ENCODE peak calls at places on chromosomes 6 and 20, in five cellular contexts. N, H, L, J and W are unnamed samples.

GRCh38 chr6:123288649-123289048 is 292.6 kb downstream of the CLVS2 start:
- DNase-seq in L (no peak), J (no peak), N (no peak), H (no peak), W (no peak)

GRCh38 chr20:10784337-10785183 is 110.8 kb upstream of the JAG1 start:
- DNase-seq in L (no peak), H (no peak), J (no peak), N (no peak), W (no peak)

GRCh38 chr6:99802396-99803031 is 191.5 kb downstream of the MCHR2 start:
- DNase-seq in L (no peak), N (no peak), J (no peak), H (no peak), W (no peak)

GRCh38 chr20:49132995-49133451 is 55.1 kb downstream of the STAU1 start:
- DNase-seq in N (no peak), L (peak; percentile 62), H (peak; percentile 50), J (no peak), W (peak; percentile 22)

GRCh38 chr6:89944826-89945407 is 50.6 kb downstream of the GJA10 start:
- DNase-seq in H (peak; percentile 22), L (no peak), N (no peak), J (no peak), W (no peak)

GRCh38 chr6:37303891-37304503 is 46.1 kb upstream of the TMEM217 start:
- DNase-seq in N (no peak), J (no peak), L (peak; percentile 50), H (no peak), W (peak; percentile 28)

GRCh38 chr20:50346372-50347347 is 156.0 kb downstream of the CEBPB start:
- DNase-seq in L (no peak), N (no peak), H (no peak), J (peak; percentile 94), W (peak; percentile 83)

GRCh38 chr20:36754656-36755222 is 8.8 kb upstream of the NDRG3 start:
- DNase-seq in L (peak; percentile 49), N (peak; percentile 10), J (no peak), H (peak; percentile 43), W (peak; percentile 49)

GRCh38 chr6:90079555-90080490 is 185.6 kb downstream of the GJA10 start:
- DNase-seq in H (peak; percentile 14), L (no peak), N (no peak), J (no peak), W (no peak)

GRCh38 chr6:107489636-107490567 is at the start of gene SOBP:
- DNase-seq in N (peak; percentile 16), L (peak; percentile 68), J (peak; percentile 87), H (no peak), W (no peak)

GRCh38 chr6:3351105-3351676 is 92.4 kb downstream of the PSMG4 start:
- DNase-seq in J (no peak), N (no peak), L (no peak), H (no peak), W (no peak)

GRCh38 chr6:99612551-99613397 is 6.1 kb downstream of the PRDM13 start:
- DNase-seq in L (no peak), N (no peak), H (no peak), J (peak; percentile 32), W (no peak)

GRCh38 chr6:62283828-62284411 is 2.1 kb downstream of the KHDRBS2 start:
- DNase-seq in L (no peak), N (no peak), H (no peak), J (no peak), W (no peak)

GRCh38 chr6:154386848-154387717 is 30.5 kb upstream of the IPCEF1 start:
- DNase-seq in J (no peak), H (no peak), L (no peak), N (no peak), W (peak; percentile 82)

GRCh38 chr6:43766964-43767461 is 3.0 kb upstream of the VEGFA start:
- DNase-seq in J (peak; percentile 36), N (no peak), L (no peak), H (no peak), W (no peak)

GRCh38 chr6:75437451-75438185 is 56.0 kb downstream of the FILIP1 start:
- DNase-seq in H (no peak), L (no peak), N (no peak), J (peak; percentile 36), W (no peak)

GRCh38 chr20:2341336-2341735 is 39.4 kb upstream of the TGM6 start:
- DNase-seq in N (no peak), L (no peak), H (no peak), J (no peak), W (no peak)

GRCh38 chr6:148340586-148341297 is 1.9 kb upstream of the SASH1 start:
- DNase-seq in N (no peak), H (no peak), J (no peak), L (no peak), W (no peak)

GRCh38 chr6:169862464-169863148 is 111.2 kb downstream of the ERMARD start:
- DNase-seq in N (no peak), L (no peak), J (no peak), H (no peak), W (no peak)

GRCh38 chr6:142118926-142119325 is 13.8 kb upstream of the GJE1 start:
- DNase-seq in H (no peak), L (no peak), J (no peak), N (no peak), W (no peak)

GRCh38 chr6:12280458-12280857 is 9.7 kb upstream of the EDN1 start:
- DNase-seq in H (no peak), J (no peak), L (no peak), N (no peak), W (no peak)

GRCh38 chr6:1604347-1604990 is 5.2 kb upstream of the FOXC1 start:
- DNase-seq in H (peak; percentile 51), J (peak; percentile 83), N (peak; percentile 64), L (peak; percentile 87), W (no peak)

GRCh38 chr20:48478806-48479550 is 348.8 kb downstream of the PREX1 start:
- DNase-seq in J (no peak), L (no peak), N (no peak), H (no peak), W (no peak)

GRCh38 chr6:53879608-53880007 is 84.8 kb downstream of the LRRC1 start:
- DNase-seq in N (no peak), L (no peak), J (no peak), H (no peak), W (no peak)

GRCh38 chr6:99426454-99426762 is 1.3 kb upstream of the PNISR start:
- DNase-seq in H (no peak), J (no peak), L (no peak), N (no peak), W (no peak)

GRCh38 chr6:26431258-26432162 is 8.8 kb upstream of the BTN3A3 start:
- DNase-seq in H (no peak), N (no peak), L (no peak), J (no peak), W (no peak)